ENCODE peak calls at places on chromosomes 7 and 10, in eight cellular contexts. W is glutamatergic neuron; I is GM23338; S is NCI-H2081; V is effector memory CD4-positive, alpha-beta T cell; O is cardiac muscle cell; X is KG1; Y is M059J. C is an unnamed sample.

GRCh38 chr7:98863601-98864000 is 6.2 kb downstream of the TMEM130 start:
- DNase-seq in W (no peak), I (no peak), S (no peak), V (no peak), O (no peak), X (no peak), Y (no peak), C (no peak)

GRCh38 chr7:21617916-21618390 is 75.1 kb downstream of the DNAH11 start:
- DNase-seq in W (no peak), I (no peak), S (no peak), V (no peak), O (peak; percentile 87), X (no peak), Y (peak; percentile 95), C (no peak)

GRCh38 chr7:107581387-107582013 is 1.5 kb downstream of the BCAP29 start:
- DNase-seq in W (no peak), I (no peak), S (no peak), V (no peak), O (no peak), X (no peak), Y (no peak), C (no peak)

GRCh38 chr7:28346972-28347371 is 65.3 kb upstream of the CREB5 start:
- DNase-seq in W (no peak), I (no peak), S (no peak), V (no peak), O (no peak), X (no peak), Y (no peak), C (no peak)

GRCh38 chr10:89351402-89352038 is 23.7 kb downstream of the IFIT3 start:
- DNase-seq in W (no peak), I (no peak), S (no peak), V (no peak), O (peak; percentile 39), X (no peak), Y (peak; percentile 57), C (no peak)

GRCh38 chr7:47525066-47525623 is 56.8 kb downstream of the TNS3 start:
- DNase-seq in W (no peak), I (no peak), S (no peak), V (no peak), O (peak; percentile 17), X (no peak), Y (no peak), C (no peak)

GRCh38 chr7:100899432-100899831 is 3.7 kb upstream of the ACHE start:
- DNase-seq in W (no peak), I (no peak), S (no peak), V (no peak), O (no peak), X (no peak), Y (no peak), C (no peak)

GRCh38 chr7:69654381-69654780 is 56.1 kb downstream of the AUTS2 start:
- DNase-seq in W (no peak), I (no peak), S (peak; percentile 38), V (no peak), O (peak; percentile 61), X (peak; percentile 34), Y (peak; percentile 9), C (peak; percentile 56)

GRCh38 chr7:111018447-111018846 is 72.5 kb upstream of the LRRN3 start:
- DNase-seq in W (no peak), I (no peak), S (no peak), V (no peak), O (no peak), X (no peak), Y (no peak), C (no peak)

GRCh38 chr10:59104186-59104585 is 72.3 kb upstream of the PHYHIPL start:
- DNase-seq in W (no peak), I (peak; percentile 11), S (no peak), V (no peak), O (no peak), X (no peak), Y (no peak), C (no peak)

GRCh38 chr7:101605611-101606010 is 23.5 kb downstream of the MYL10 start:
- DNase-seq in W (no peak), I (no peak), S (no peak), V (no peak), O (no peak), X (no peak), Y (no peak), C (no peak)

C was measured in NCI-H774.